ENCODE peak calls at places on chromosomes 12 and 14, in ten cellular contexts. N is neural progenitor cell; C is mesendoderm; L is CD8-positive, alpha-beta memory T cell; W is testis; M is brain microvascular endothelial cell; U is sigmoid colon; D is SK-N-MC; F is HepG2; B is dorsolateral prefrontal cortex. Y is an unnamed sample.

GRCh38 chr12:49489720-49490119 is 49.1 kb upstream of the KCNH3 start:
- DNase-seq in N (no peak), C (no peak), L (no peak), W (no peak), M (peak; percentile 92), U (no peak), D (no peak), F (no peak), B (no peak), Y (no peak)

GRCh38 chr12:122888232-122888752 is 7.6 kb downstream of the VPS37B start:
- DNase-seq in N (peak; percentile 26), C (peak; percentile 95), L (peak; percentile 27), W (peak; percentile 56), M (peak; percentile 59), U (no peak), D (no peak), F (peak; percentile 78), B (no peak), Y (no peak)

GRCh38 chr12:10143205-10143604 is 13.2 kb upstream of the CLEC7A start:
- DNase-seq in N (no peak), C (no peak), L (no peak), W (no peak), M (peak; percentile 51), U (no peak), D (no peak), F (no peak), B (no peak), Y (no peak)

GRCh38 chr12:87687362-87687761 is 341.8 kb downstream of the C12orf50 start:
- DNase-seq in N (no peak), C (peak; percentile 78), L (no peak), W (peak; percentile 52), M (peak; percentile 40), U (no peak), D (no peak), F (no peak), B (no peak), Y (no peak)

GRCh38 chr14:39717000-39717399 is 284.8 kb upstream of the FBXO33 start:
- DNase-seq in N (no peak), C (no peak), L (no peak), W (no peak), M (no peak), U (no peak), D (no peak), F (no peak), B (no peak), Y (no peak)

GRCh38 chr12:25051583-25052190 is 102.8 kb upstream of the BCAT1 start:
- DNase-seq in N (no peak), C (no peak), L (peak; percentile 25), W (no peak), M (no peak), U (no peak), D (no peak), F (no peak), B (no peak), Y (no peak)

GRCh38 chr14:104876251-104876699 is 11.2 kb downstream of the CEP170B start:
- DNase-seq in N (peak; percentile 40), C (peak; percentile 71), L (no peak), W (peak; percentile 48), M (peak; percentile 12), U (no peak), D (no peak), F (no peak), B (no peak), Y (no peak)

GRCh38 chr12:20528208-20528607 is 159.9 kb downstream of the PDE3A start:
- DNase-seq in N (no peak), C (peak; percentile 12), L (no peak), W (no peak), M (no peak), U (no peak), D (no peak), F (no peak), B (no peak), Y (no peak)

GRCh38 chr14:35814371-35815005 is 5.4 kb upstream of the RALGAPA1 start:
- DNase-seq in N (peak; percentile 79), C (peak; percentile 68), L (peak; percentile 73), W (peak; percentile 72), M (peak; percentile 48), U (no peak), D (peak; percentile 44), F (peak; percentile 88), B (no peak), Y (peak; percentile 24)

GRCh38 chr14:104388631-104389325 is 190.8 kb upstream of the C14orf180 start:
- DNase-seq in N (no peak), C (no peak), L (no peak), W (peak; percentile 5), M (no peak), U (peak; percentile 60), D (no peak), F (no peak), B (no peak), Y (no peak)

GRCh38 chr12:6241495-6241894 is 41.3 kb downstream of the CD9 start:
- DNase-seq in N (no peak), C (no peak), L (no peak), W (peak; percentile 78), M (no peak), U (no peak), D (no peak), F (no peak), B (no peak), Y (no peak)

GRCh38 chr14:100487304-100487703 is 99.9 kb downstream of the BEGAIN start:
- DNase-seq in N (no peak), C (no peak), L (no peak), W (no peak), M (no peak), U (no peak), D (no peak), F (no peak), B (no peak), Y (no peak)

GRCh38 chr12:2960432-2960956 is 1.3 kb downstream of the TEAD4 start:
- DNase-seq in N (peak; percentile 35), C (peak; percentile 45), L (no peak), W (no peak), M (peak; percentile 36), U (no peak), D (no peak), F (peak; percentile 34), B (no peak), Y (no peak)

GRCh38 chr14:94571950-94572349 is 9.3 kb upstream of the SERPINA5 start:
- DNase-seq in N (no peak), C (no peak), L (no peak), W (peak; percentile 10), M (peak; percentile 33), U (no peak), D (no peak), F (peak; percentile 37), B (no peak), Y (no peak)

DNA sequence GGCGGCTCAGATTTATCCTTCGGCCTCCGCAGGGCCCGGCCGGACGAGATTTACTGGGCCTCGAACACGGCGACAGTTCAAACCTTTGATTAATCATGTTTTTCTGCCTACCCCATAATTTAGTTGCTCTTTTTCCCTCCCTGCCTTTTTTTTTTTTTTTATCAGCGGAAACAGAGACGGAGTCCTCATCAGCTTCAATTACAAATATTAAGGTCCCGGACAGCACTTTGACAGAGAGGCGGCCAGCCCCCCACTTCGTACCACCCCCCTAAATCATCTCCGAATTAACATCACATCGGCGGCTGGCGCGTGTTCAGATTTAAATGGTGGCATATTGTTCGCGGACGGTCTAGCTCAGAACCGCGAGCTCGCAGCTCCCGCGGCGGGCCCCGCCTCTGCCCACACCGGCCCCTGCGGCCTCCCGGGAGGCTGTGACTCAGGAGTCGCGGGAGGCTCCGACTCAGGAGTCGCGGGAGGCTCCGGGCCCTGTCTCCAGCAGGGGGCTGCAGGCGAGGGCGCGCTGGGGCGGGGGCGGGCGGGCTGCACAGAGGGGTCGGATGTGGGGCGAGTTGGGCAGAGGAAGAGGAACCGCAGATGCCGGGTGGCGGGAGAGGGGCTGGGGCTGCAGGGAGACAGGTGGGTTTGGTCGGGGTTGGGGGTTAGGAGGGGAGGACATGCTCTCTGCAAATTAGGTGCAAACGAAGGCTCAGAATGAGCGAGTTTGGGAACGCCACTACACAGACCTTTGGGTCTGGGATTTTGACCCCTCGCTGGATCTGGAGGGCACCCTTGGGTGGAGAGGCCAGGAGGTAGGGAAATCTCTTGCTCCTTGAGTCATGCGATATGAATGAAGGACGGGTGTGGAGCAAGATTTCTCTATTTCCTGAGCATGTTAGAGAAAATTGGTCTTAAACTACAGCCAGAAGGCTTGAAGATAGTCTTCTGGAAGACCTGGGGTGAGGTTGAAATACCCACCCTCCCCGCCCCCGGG is 19.6 kb upstream of the ATP5MC2 start:
- DNase-seq in N (peak; percentile 82), C (peak; percentile 59), L (peak; percentile 5), W (no peak), M (peak; percentile 39), U (no peak), D (no peak), F (no peak), B (peak; percentile 53), Y (no peak)
- H3K27ac ChIP-seq in N (no peak overlapping the region), C (no peak overlapping the region), L (no peak overlapping the region), W (no peak overlapping the region), M (no peak overlapping the region), U (no peak overlapping the region), D (no peak overlapping the region), F (no peak overlapping the region), B (no peak overlapping the region), Y (no peak overlapping the region)

DNA sequence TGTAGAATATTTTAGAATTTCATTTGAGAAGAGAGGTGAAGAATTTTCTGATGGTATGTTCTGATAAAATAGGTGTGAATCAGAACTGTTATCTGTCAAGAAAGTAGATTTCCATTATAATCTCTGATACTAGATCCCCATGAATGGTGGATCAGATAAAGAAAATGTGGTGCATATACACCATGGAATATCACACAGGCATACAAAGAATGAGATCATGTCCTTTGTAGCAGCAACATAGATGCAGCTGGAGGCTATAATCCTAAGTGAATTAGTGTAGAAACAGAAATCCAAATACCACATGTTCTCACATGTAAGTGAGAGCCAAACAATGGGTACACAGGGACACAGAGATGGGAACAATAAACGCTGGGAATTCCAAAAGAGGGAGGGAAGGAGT is 372.0 kb upstream of the ATP2B1 start:
- DNase-seq in N (no peak), C (peak; percentile 51), L (no peak), W (no peak), M (no peak), U (no peak), D (no peak), F (no peak), B (no peak), Y (no peak)
- H3K27ac ChIP-seq in N (no peak overlapping the region), C (no peak overlapping the region), L (no peak overlapping the region), W (no peak overlapping the region), M (no peak overlapping the region), U (no peak overlapping the region), D (no peak overlapping the region), F (no peak overlapping the region), B (no peak overlapping the region), Y (no peak overlapping the region)

GRCh38 chr12:92065018-92065499 is 80.6 kb downstream of the BTG1 start:
- DNase-seq in N (no peak), C (no peak), L (peak; percentile 9), W (no peak), M (no peak), U (peak; percentile 70), D (no peak), F (peak; percentile 53), B (no peak), Y (peak; percentile 5)
- H3K27ac ChIP-seq in N (no peak overlapping the region), C (no peak overlapping the region), L (no peak overlapping the region), W (no peak overlapping the region), M (no peak overlapping the region), U (peak overlapping the region; percentile 80), D (no peak overlapping the region), F (peak overlapping the region; percentile 28), B (peak overlapping the region; percentile 18), Y (no peak overlapping the region)

DNA sequence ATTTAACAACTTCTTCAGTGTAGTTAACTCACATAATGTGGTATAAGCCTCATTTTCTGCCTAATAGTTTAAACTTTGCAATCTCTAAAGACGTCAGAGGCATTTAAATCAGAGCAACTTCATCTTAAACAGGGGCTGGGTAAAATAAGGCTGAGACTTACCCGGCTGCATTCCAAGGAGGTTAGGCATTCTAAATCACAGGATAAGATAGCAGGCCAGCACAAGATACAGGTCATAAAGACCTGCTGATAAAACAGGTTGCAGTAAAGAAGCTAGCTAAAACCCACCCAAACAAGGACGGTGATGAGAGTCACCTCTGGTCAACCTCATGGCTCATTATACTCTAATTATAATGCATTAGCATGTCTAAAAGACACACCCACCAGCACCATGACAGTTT is 115.6 kb upstream of the PKP2 start:
- DNase-seq in N (no peak), C (peak; percentile 96), L (no peak), W (no peak), M (no peak), U (no peak), D (no peak), F (no peak), B (no peak), Y (no peak)
- H3K27ac ChIP-seq in N (no peak overlapping the region), C (no peak overlapping the region), L (no peak overlapping the region), W (no peak overlapping the region), M (no peak overlapping the region), U (no peak overlapping the region), D (no peak overlapping the region), F (no peak overlapping the region), B (no peak overlapping the region), Y (no peak overlapping the region)